ENCODE peak calls at places on chromosome 19, in five cellular contexts. C is cardiac muscle cell; B is CD4-positive, alpha-beta T cell; I is body of pancreas; O is neural progenitor cell. F is an unnamed sample.

GRCh38 chr19:17996826-17997316 is 11.1 kb upstream of the ARRDC2 start:
- DNase-seq in C (peak; percentile 80), B (peak; percentile 75), I (peak; percentile 90), O (peak; percentile 85), F (peak; percentile 90)

GRCh38 chr19:45995715-45996385 is 583 bp downstream of the CCDC61 start:
- DNase-seq in C (peak; percentile 64), B (no peak), I (no peak), O (no peak), F (no peak)

GRCh38 chr19:9913237-9914000 is 22.9 kb downstream of the OLFM2 start:
- DNase-seq in C (no peak), B (no peak), I (peak; percentile 68), O (peak; percentile 68), F (no peak)

GRCh38 chr19:16094360-16095070 is 17.2 kb upstream of the RAB8A start:
- DNase-seq in C (peak; percentile 51), B (no peak), I (no peak), O (no peak), F (no peak)

GRCh38 chr19:46967578-46968018 is 52.0 kb upstream of the NPAS1 start:
- DNase-seq in C (no peak), B (no peak), I (no peak), O (no peak), F (no peak)

GRCh38 chr19:34867631-34868030 is 59.1 kb upstream of the ZNF30 start:
- DNase-seq in C (no peak), B (no peak), I (no peak), O (no peak), F (no peak)

GRCh38 chr19:8578642-8579265 is 1.5 kb upstream of the MYO1F start:
- DNase-seq in C (peak; percentile 74), B (peak; percentile 71), I (peak; percentile 81), O (peak; percentile 85), F (peak; percentile 90)

GRCh38 chr19:14770136-14770535 is 8.2 kb downstream of the ADGRE2 start:
- DNase-seq in C (no peak), B (no peak), I (no peak), O (no peak), F (no peak)

GRCh38 chr19:46728208-46728607 is 11.3 kb upstream of the PRKD2 start:
- DNase-seq in C (no peak), B (no peak), I (no peak), O (no peak), F (no peak)

GRCh38 chr19:52542984-52543664 is 15.7 kb downstream of the ZNF808 start:
- DNase-seq in C (no peak), B (no peak), I (no peak), O (no peak), F (no peak)

GRCh38 chr19:31517466-31518180 is 168.4 kb upstream of the TSHZ3 start:
- DNase-seq in C (no peak), B (no peak), I (no peak), O (no peak), F (no peak)

GRCh38 chr19:54952591-54953344 is 5.4 kb upstream of the NLRP7 start:
- DNase-seq in C (peak; percentile 45), B (no peak), I (no peak), O (peak; percentile 58), F (no peak)

GRCh38 chr19:2577722-2578335 is 101.9 kb downstream of the GADD45B start:
- DNase-seq in C (no peak), B (no peak), I (no peak), O (no peak), F (peak; percentile 69)

GRCh38 chr19:2678043-2678671 is 24.3 kb downstream of the GNG7 start:
- DNase-seq in C (no peak), B (no peak), I (no peak), O (no peak), F (no peak)

GRCh38 chr19:30070198-30070969 is 128.3 kb downstream of the URI1 start:
- DNase-seq in C (no peak), B (no peak), I (no peak), O (peak; percentile 95), F (peak; percentile 44)

GRCh38 chr19:30069535-30070197 is 127.6 kb downstream of the URI1 start:
- DNase-seq in C (no peak), B (no peak), I (no peak), O (no peak), F (peak; percentile 48)

GRCh38 chr19:30073152-30074000 is 131.3 kb downstream of the URI1 start:
- DNase-seq in C (no peak), B (no peak), I (peak; percentile 0), O (no peak), F (peak; percentile 40)

GRCh38 chr19:30070970-30071632 is 129.1 kb downstream of the URI1 start:
- DNase-seq in C (no peak), B (no peak), I (no peak), O (no peak), F (peak; percentile 50)

DNA sequence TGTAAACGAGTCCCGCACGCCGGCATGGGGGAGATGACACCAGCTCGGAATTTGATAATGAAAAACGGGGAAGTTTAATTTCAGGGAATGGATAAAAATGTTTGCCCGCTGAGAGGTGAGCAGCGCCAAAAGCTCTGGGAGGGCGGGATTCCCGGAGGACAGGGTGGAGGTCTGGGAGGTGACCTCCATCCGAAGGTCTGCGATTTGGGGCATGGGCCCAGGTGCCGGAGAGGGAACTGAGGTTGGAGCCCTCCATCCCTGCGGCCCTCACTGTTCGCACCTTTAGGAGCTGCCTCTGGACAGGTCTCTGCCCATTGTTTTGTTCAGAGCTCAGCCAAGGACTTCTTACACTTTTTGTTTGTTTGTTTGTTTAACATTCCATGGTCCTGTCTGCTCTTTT is 129.8 kb downstream of the URI1 start:
- DNase-seq in C (no peak), B (no peak), I (peak; percentile 2), O (no peak), F (peak; percentile 27)
- H3K27ac ChIP-seq in C (no peak overlapping the region), B (no peak overlapping the region), I (no peak overlapping the region), O (no peak overlapping the region), F (no peak overlapping the region)

GRCh38 chr19:5827342-5827890 is 12.1 kb downstream of the FUT6 start:
- DNase-seq in C (no peak), B (no peak), I (no peak), O (no peak), F (no peak)

GRCh38 chr19:5824791-5825577 is 14.5 kb downstream of the FUT6 start:
- DNase-seq in C (no peak), B (no peak), I (no peak), O (no peak), F (no peak)

GRCh38 chr19:5827891-5828660 is 11.4 kb downstream of the FUT6 start:
- DNase-seq in C (peak; percentile 96), B (peak; percentile 89), I (peak; percentile 88), O (peak; percentile 97), F (peak; percentile 93)

GRCh38 chr19:5828661-5829566 is 10.6 kb downstream of the FUT6 start:
- DNase-seq in C (peak; percentile 63), B (no peak), I (peak; percentile 64), O (peak; percentile 83), F (no peak)

GRCh38 chr19:5826531-5827341 is 12.8 kb downstream of the FUT6 start:
- DNase-seq in C (peak; percentile 45), B (no peak), I (peak; percentile 94), O (peak; percentile 82), F (no peak)
- TF ChIP-seq CTCF in C (peak; percentile 25), B (no peak), I (peak; percentile 55), O (no peak), F (no peak)

GRCh38 chr19:1132625-1133383 is 29.0 kb downstream of the GPX4 start:
- DNase-seq in C (peak; percentile 54), B (no peak), I (no peak), O (no peak), F (no peak)
- H3K27ac ChIP-seq in C (peak overlapping the region; percentile 54), B (peak overlapping the region; percentile 92), I (peak overlapping the region; percentile 79), O (no peak overlapping the region), F (peak overlapping the region; percentile 90)

GRCh38 chr19:40165362-40165937 is 25.8 kb upstream of the MAP3K10 start:
- DNase-seq in C (peak; percentile 56), B (peak; percentile 41), I (peak; percentile 42), O (peak; percentile 83), F (peak; percentile 73)
- TF ChIP-seq CTCF in C (peak; percentile 82), B (peak; percentile 53), I (peak; percentile 18), O (peak; percentile 88), F (peak; percentile 13)

F was measured in suprapubic skin.